ENCODE peak calls at places on chromosomes 5 and 9, in six cellular contexts. S is CD4-positive, CD25-positive, alpha-beta regulatory T cell; R is CD8-positive, alpha-beta memory T cell; B is mammary epithelial cell; M is fibroblast of lung; K is CD8-positive, alpha-beta T cell. C is an unnamed sample. For H3K9me3, the result is how much of the 10 kb centered on the place peaks cover.

GRCh38 chr9:93304574-93305496 is 120.9 kb downstream of the WNK2 start:
- DNase-seq in R (no peak), S (peak), K (no peak), B (peak), M (peak), C (no peak)

GRCh38 chr5:116271432-116271831 is 186.6 kb downstream of the COMMD10 start:
- DNase-seq in B (peak), K (no peak), M (peak), R (no peak), S (no peak), C (no peak)

GRCh38 chr9:91164724-91165520 is 196.8 kb downstream of the AUH start:
- DNase-seq in S (peak), R (peak), K (peak), M (peak), B (peak), C (no peak)

GRCh38 chr9:124263800-124264426 is 6.2 kb downstream of the NEK6 start:
- DNase-seq in S (no peak), B (no peak), K (no peak), M (no peak), R (no peak), C (no peak)

GRCh38 chr5:83095973-83096539 is 18.7 kb downstream of the XRCC4 start:
- DNase-seq in B (peak), K (no peak), M (peak), R (no peak), S (no peak), C (no peak)

GRCh38 chr9:104606202-104606601 is 775 bp upstream of the OR13C2 start:
- DNase-seq in S (no peak), B (no peak), K (no peak), M (no peak), R (no peak), C (no peak)

GRCh38 chr9:81071108-81071507 is 618.2 kb downstream of the TLE1 start:
- DNase-seq in K (no peak), B (no peak), M (no peak), R (no peak), S (no peak), C (no peak)

GRCh38 chr9:89863837-89864236 is 259.0 kb downstream of the GADD45G start:
- DNase-seq in R (no peak), B (no peak), M (no peak), K (no peak), S (no peak), C (no peak)

GRCh38 chr9:130172858-130173461 is 756 bp downstream of the NCS1 start:
- DNase-seq in M (peak), K (no peak), S (peak), B (no peak), R (peak), C (peak)

DNA sequence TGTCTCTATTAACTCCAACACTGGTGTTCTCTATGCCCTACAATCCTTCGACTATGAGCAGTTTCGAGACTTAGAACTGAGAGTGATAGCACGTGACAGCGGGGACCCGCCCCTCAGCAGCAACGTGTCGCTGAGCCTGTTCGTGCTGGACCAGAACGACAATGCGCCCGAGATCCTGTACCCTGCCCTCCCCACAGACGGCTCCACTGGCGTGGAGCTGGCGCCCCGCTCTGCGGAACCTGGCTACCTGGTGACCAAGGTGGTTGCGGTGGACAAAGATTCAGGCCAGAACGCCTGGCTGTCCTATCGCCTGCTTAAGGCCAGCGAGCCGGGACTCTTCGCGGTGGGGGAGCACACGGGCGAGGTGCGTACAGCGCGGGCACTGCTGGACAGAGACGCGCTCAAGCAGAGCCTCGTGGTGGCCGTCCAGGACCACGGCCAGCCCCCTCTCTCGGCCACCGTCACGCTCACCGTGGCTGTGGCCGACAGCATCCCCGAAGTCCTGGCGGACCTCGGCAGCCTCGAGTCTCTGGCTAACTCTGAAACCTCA is 2.0 kb downstream of the PCDHGA11 start:
- DNase-seq in R (no peak), B (no peak), M (no peak), S (no peak), K (no peak), C (no peak)
- H3K9me3 ChIP-seq in R (under half), B (half or more), M (under half), S (half or more), K (under half), C (under half)

GRCh38 chr9:102185962-102186361 is 447.5 kb upstream of the GRIN3A start:
- DNase-seq in K (no peak), B (no peak), S (no peak), R (no peak), M (no peak), C (no peak)
- H3K9me3 ChIP-seq in K (under half), B (under half), S (under half), R (under half), M (under half), C (under half)

GRCh38 chr5:179113143-179113530 is 53.0 kb downstream of the ZNF354C start:
- DNase-seq in S (no peak), R (no peak), B (no peak), M (no peak), K (no peak), C (no peak)
- H3K9me3 ChIP-seq in S (under half), R (under half), B (under half), M (under half), K (under half), C (under half)

GRCh38 chr9:8255852-8256251 is 456.3 kb upstream of the DMAC1 start:
- DNase-seq in S (no peak), K (no peak), B (no peak), M (peak), R (no peak), C (no peak)

GRCh38 chr9:8256880-8257279 is 457.3 kb upstream of the DMAC1 start:
- DNase-seq in M (no peak), B (no peak), K (no peak), S (no peak), R (no peak), C (no peak)

GRCh38 chr9:8254527-8254926 is 454.9 kb upstream of the DMAC1 start:
- DNase-seq in M (peak), S (no peak), K (no peak), B (no peak), R (no peak), C (no peak)

GRCh38 chr9:8251566-8251965 is 452.0 kb upstream of the DMAC1 start:
- DNase-seq in B (no peak), S (no peak), R (no peak), M (no peak), K (no peak), C (no peak)
- H3K9me3 ChIP-seq in B (under half), S (under half), R (under half), M (under half), K (under half), C (under half)

GRCh38 chr5:126268697-126269315 is 154.4 kb upstream of the GRAMD2B start:
- DNase-seq in S (no peak), M (no peak), B (no peak), K (no peak), R (no peak), C (no peak)

GRCh38 chr5:126269511-126269910 is 153.7 kb upstream of the GRAMD2B start:
- DNase-seq in K (no peak), R (no peak), M (no peak), S (no peak), B (no peak), C (no peak)

GRCh38 chr5:126265917-126266316 is 157.3 kb upstream of the GRAMD2B start:
- DNase-seq in R (no peak), K (no peak), B (peak), M (no peak), S (no peak), C (no peak)

GRCh38 chr5:126271141-126271540 is 152.1 kb upstream of the GRAMD2B start:
- DNase-seq in M (no peak), S (no peak), R (no peak), K (no peak), B (no peak), C (no peak)

DNA sequence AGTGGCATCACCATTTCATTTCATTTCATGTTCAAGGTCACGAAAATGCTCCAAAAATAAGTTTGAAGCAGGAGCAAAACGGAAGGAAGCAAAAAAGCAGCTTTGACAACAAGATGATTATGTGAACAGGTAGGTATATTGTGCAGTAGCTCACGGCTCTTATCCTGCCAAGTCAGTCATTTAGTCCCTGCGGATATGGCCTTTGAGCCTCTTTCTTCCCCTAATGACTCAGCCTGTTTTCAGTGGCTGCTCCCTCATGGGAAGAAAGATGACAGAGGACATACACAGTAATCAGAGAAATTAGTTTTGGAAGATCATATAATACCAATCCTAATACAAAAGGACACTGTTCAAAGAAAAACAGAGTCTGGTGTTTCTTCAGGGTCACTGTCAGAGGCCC is 155.8 kb upstream of the GRAMD2B start:
- DNase-seq in R (no peak), S (no peak), B (peak), M (no peak), K (no peak), C (no peak)
- H3K9me3 ChIP-seq in R (under half), S (under half), B (under half), M (under half), K (under half), C (under half)

GRCh38 chr5:7907612-7908011 is 38.7 kb downstream of the MTRR start:
- DNase-seq in R (no peak), M (no peak), B (no peak), K (no peak), S (no peak), C (no peak)
- H3K9me3 ChIP-seq in R (under half), M (under half), B (under half), K (under half), S (under half), C (under half)

GRCh38 chr5:36017622-36018021 is 26.4 kb upstream of the UGT3A1 start:
- DNase-seq in R (no peak), K (no peak), S (no peak), M (no peak), B (no peak), C (no peak)
- H3K9me3 ChIP-seq in R (under half), K (under half), S (under half), M (under half), B (under half), C (under half)

GRCh38 chr5:179403426-179404147 is 58.3 kb upstream of the ADAMTS2 start:
- DNase-seq in R (no peak), B (no peak), K (no peak), M (no peak), S (no peak), C (no peak)

GRCh38 chr5:179405426-179406030 is 60.3 kb upstream of the ADAMTS2 start:
- DNase-seq in K (no peak), R (no peak), M (no peak), B (no peak), S (no peak), C (no peak)

GRCh38 chr5:179404321-179405053 is 59.2 kb upstream of the ADAMTS2 start:
- DNase-seq in K (no peak), R (no peak), B (no peak), S (no peak), M (peak), C (no peak)

GRCh38 chr5:179405054-179405416 is 59.8 kb upstream of the ADAMTS2 start:
- DNase-seq in K (no peak), S (no peak), M (no peak), R (no peak), B (no peak), C (no peak)

GRCh38 chr5:179400020-179400419 is 54.8 kb upstream of the ADAMTS2 start:
- DNase-seq in S (no peak), K (no peak), M (no peak), B (no peak), R (no peak), C (no peak)
- H3K9me3 ChIP-seq in S (under half), K (under half), M (under half), B (under half), R (under half), C (under half)

GRCh38 chr5:141349917-141350619 is at the start of gene PCDHGB1:
- DNase-seq in S (peak), K (no peak), R (no peak), B (peak), M (peak), C (no peak)
- H3K9me3 ChIP-seq in S (under half), K (under half), R (under half), B (under half), M (under half), C (under half)

DNA sequence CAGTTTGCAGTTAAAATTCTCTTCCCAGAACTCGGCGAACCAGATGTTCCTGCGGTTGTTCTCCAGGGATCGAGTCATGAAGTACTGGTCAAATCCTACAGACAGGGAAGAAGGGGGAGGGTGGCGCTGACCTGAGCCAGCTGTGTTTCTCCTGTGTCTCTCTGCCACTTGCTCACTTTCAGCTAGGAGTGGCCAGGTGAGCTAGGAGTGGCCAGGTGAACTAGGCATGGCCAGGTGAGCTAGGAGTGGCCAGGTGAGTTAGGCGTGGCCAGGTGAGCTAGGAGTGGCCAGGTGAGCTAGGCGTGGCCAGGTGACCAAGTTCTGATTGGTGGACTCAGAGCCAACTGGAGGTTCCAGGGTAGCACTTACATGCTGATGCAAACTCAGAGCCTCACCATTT is 5.8 kb downstream of the GRM6 start:
- DNase-seq in R (no peak), K (no peak), S (no peak), B (no peak), M (no peak), C (no peak)
- H3K9me3 ChIP-seq in R (under half), K (under half), S (under half), B (under half), M (under half), C (under half)